ENCODE peak calls at places on chromosomes 13 and 19, in five cellular contexts. L is upper lobe of left lung, V is K562, M is transverse colon, O is H1. X is an unnamed sample.

GRCh38 chr19:7916137-7916907 is 1.7 kb downstream of the TGFBR3L start:
- DNase-seq in L (peak), V (no peak), M (peak), O (peak), X (no peak)

GRCh38 chr19:29429021-29429420 is 96.8 kb upstream of the VSTM2B start:
- DNase-seq in L (no peak), V (no peak), M (no peak), O (no peak), X (no peak)

GRCh38 chr13:44591316-44591715 is 15.2 kb upstream of the TSC22D1 start:
- DNase-seq in L (peak), V (peak), M (no peak), O (peak), X (no peak)

GRCh38 chr13:28059214-28059613 is 41.2 kb downstream of the FLT3 start:
- DNase-seq in L (no peak), V (peak), M (peak), O (peak), X (no peak)

GRCh38 chr13:46698910-46699460 is 98.0 kb downstream of the ESD start:
- DNase-seq in L (no peak), V (peak), M (no peak), O (no peak), X (no peak)

GRCh38 chr13:85724554-85725432 is 74.4 kb downstream of the SLITRK6 start:
- DNase-seq in L (no peak), V (no peak), M (no peak), O (no peak), X (no peak)

GRCh38 chr13:20713751-20714150 is 10.3 kb downstream of the IL17D start:
- DNase-seq in L (peak), V (no peak), M (no peak), O (no peak), X (no peak)

GRCh38 chr13:105047676-105048295 is 1487.7 kb downstream of the EFNB2 start:
- DNase-seq in L (no peak), V (no peak), M (no peak), O (no peak), X (no peak)

GRCh38 chr19:7211191-7211988 is 82.8 kb downstream of the INSR start:
- DNase-seq in L (peak), V (no peak), M (no peak), O (no peak), X (no peak)

GRCh38 chr13:19586904-19587634 is 25.7 kb upstream of the TPTE2 start:
- DNase-seq in L (peak), V (peak), M (peak), O (no peak), X (no peak)

GRCh38 chr19:42116308-42117075 is 15.8 kb downstream of the POU2F2 start:
- DNase-seq in L (peak), V (no peak), M (no peak), O (no peak), X (no peak)

GRCh38 chr13:100508391-100508790 is 80.2 kb downstream of the GGACT start:
- DNase-seq in L (no peak), V (no peak), M (no peak), O (no peak), X (no peak)

GRCh38 chr13:25840261-25840660 is 211.6 kb downstream of the SHISA2 start:
- DNase-seq in L (no peak), V (no peak), M (no peak), O (no peak), X (no peak)

GRCh38 chr13:85223883-85224656 is 575.1 kb downstream of the SLITRK6 start:
- DNase-seq in L (no peak), V (no peak), M (no peak), O (no peak), X (no peak)

GRCh38 chr13:50341526-50341925 is 326.3 kb downstream of the KCNRG start:
- DNase-seq in L (no peak), V (no peak), M (no peak), O (no peak), X (no peak)

GRCh38 chr13:114146629-114147028 is 14.2 kb upstream of the RASA3 start:
- DNase-seq in L (no peak), V (peak), M (no peak), O (peak), X (peak)

GRCh38 chr13:66933994-66934393 is 296.1 kb downstream of the PCDH9 start:
- DNase-seq in L (no peak), V (peak), M (no peak), O (no peak), X (no peak)
- TF ChIP-seq EP300 in L (no peak), V (no peak), M (no peak), O (no peak), X (no peak)

GRCh38 chr13:24073657-24074056 is 86.9 kb upstream of the SPATA13 start:
- DNase-seq in L (no peak), V (no peak), M (no peak), O (no peak), X (no peak)

GRCh38 chr13:24075137-24075975 is 85.2 kb upstream of the SPATA13 start:
- DNase-seq in L (no peak), V (no peak), M (no peak), O (no peak), X (no peak)

GRCh38 chr13:24074687-24075086 is 85.8 kb upstream of the SPATA13 start:
- DNase-seq in L (no peak), V (no peak), M (no peak), O (no peak), X (no peak)

GRCh38 chr13:24076124-24076523 is 84.4 kb upstream of the SPATA13 start:
- DNase-seq in L (no peak), V (no peak), M (peak), O (no peak), X (no peak)

DNA sequence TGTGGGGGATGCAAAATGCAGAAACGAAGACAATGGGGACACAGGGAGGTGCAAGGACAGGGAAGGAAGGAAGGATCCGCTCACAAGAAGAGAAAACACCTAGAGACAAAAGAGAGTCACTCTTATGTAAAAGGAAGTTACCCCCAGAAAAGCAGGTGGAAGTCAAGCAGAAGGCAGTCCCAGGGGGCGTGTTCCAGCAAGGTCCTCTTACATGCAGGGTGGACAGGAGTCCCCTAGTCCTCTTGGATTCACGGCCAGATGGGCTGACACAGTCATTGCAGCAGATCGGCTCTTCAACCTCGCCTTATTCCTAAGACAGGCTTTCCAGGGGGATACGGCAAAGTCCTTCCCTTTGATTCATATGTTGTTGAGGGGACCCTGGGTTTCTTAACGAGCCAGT is 83.9 kb upstream of the SPATA13 start:
- DNase-seq in L (no peak), V (no peak), M (no peak), O (no peak), X (no peak)
- H3K4me3 ChIP-seq in L (no peak), V (no peak), M (peak), O (no peak), X (no peak)

GRCh38 chr19:45769821-45770191 is 754 bp upstream of the SIX5 start:
- DNase-seq in L (peak), V (peak), M (peak), O (peak), X (peak)

GRCh38 chr19:45772130-45772880 is 3.3 kb upstream of the SIX5 start:
- DNase-seq in L (no peak), V (no peak), M (no peak), O (no peak), X (peak)

GRCh38 chr19:45770192-45771101 is 1.4 kb upstream of the SIX5 start:
- DNase-seq in L (peak), V (peak), M (peak), O (peak), X (peak)

GRCh38 chr19:45772912-45773311 is 3.9 kb upstream of the SIX5 start:
- DNase-seq in L (no peak), V (no peak), M (no peak), O (no peak), X (no peak)

GRCh38 chr19:45771331-45771933 is 2.4 kb upstream of the SIX5 start:
- DNase-seq in L (peak), V (no peak), M (no peak), O (peak), X (no peak)
- TF ChIP-seq POLR2AphosphoS5 in L (no peak), V (no peak), M (no peak), O (peak), X (no peak)

GRCh38 chr19:1904385-1905070 is 671 bp upstream of the ADAT3 start:
- DNase-seq in L (no peak), V (no peak), M (peak), O (peak), X (no peak)
- TF ChIP-seq EP300 in L (no peak), V (no peak), M (no peak), O (peak), X (no peak)

GRCh38 chr19:45464861-45465427 is 2.9 kb upstream of the FOSB start:
- DNase-seq in L (no peak), V (peak), M (no peak), O (no peak), X (no peak)

GRCh38 chr19:45468159-45468651 is 409 bp downstream of the FOSB start:
- DNase-seq in L (peak), V (no peak), M (peak), O (peak), X (no peak)

GRCh38 chr19:45468803-45469131 is 971 bp downstream of the FOSB start:
- DNase-seq in L (no peak), V (peak), M (no peak), O (no peak), X (no peak)

GRCh38 chr19:45467456-45468158 is at the start of gene FOSB:
- DNase-seq in L (peak), V (peak), M (peak), O (peak), X (peak)

DNA sequence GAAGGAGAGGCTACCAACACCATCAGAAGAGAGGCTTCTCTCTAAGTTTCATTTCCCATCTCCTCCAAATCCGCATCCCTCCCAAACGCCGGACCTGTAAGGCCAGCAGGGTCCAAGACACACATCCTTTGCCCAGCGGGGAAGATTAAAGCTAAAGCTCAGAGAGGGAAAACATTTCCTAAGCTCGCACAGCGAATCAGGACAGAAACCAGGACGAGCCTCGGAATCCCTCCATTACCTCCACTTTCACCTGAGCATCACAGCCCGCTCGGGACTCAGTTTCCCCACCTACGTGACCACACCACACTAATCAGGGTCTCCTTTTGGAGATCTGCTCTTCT is 711 bp upstream of the FOSB start:
- DNase-seq in L (no peak), V (peak), M (no peak), O (no peak), X (no peak)
- H3K4me3 ChIP-seq in L (no peak), V (peak), M (peak), O (peak), X (peak)

DNA sequence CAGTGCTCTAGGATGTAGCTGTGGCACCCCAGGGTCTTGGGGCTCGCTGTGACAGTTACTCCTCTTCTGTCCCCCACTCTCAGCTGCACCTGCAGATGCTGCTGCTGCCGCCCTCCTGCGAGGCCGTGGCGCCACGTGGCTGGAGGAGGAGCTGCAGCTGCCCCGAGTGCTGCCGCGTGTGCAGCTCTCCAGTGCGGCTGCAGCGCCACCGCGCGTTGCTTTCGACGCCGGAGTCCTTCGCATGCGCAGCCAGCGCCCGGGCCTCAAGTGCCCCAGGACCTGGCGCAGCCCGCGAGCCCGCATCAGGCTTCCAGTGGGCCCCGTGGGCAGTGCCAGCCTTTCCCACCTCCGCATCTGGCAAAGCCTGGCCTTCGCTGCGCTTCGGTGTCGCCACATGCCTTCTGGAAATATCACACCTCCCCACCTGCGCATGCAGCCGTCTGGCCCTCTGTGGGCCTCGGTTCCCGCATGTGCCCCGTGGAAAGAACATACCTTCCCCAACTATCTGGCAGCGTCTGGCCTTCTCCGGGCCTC is 692 bp upstream of the ZNF580 start:
- DNase-seq in L (peak), V (peak), M (peak), O (no peak), X (no peak)
- TF ChIP-seq POLR2AphosphoS5 in L (peak), V (no peak), M (no peak), O (no peak), X (no peak)

X was measured in suprapubic skin.